ENCODE peak calls at places on chromosomes 16 and 17, in seven cellular contexts. S is uterus, I is IMR-90, X is brain microvascular endothelial cell, M is foreskin keratinocyte, T is Calu3, L is nephron progenitor cell. K is an unnamed sample.

GRCh38 chr17:41360291-41360995 is 9.2 kb downstream of the KRT33B start:
- DNase-seq in S (no peak), I (peak), X (peak), M (peak), T (peak), L (no peak), K (no peak)

GRCh38 chr17:75087558-75088453 is at the start of gene SLC16A5:
- DNase-seq in S (peak), I (peak), X (peak), M (peak), T (peak), L (peak), K (no peak)

GRCh38 chr16:53515259-53515658 is 12.2 kb upstream of the AKTIP start:
- DNase-seq in S (no peak), I (peak), X (peak), M (no peak), T (no peak), L (no peak), K (no peak)

GRCh38 chr16:9976641-9977040 is 205.6 kb downstream of the GRIN2A start:
- DNase-seq in S (no peak), I (no peak), X (no peak), M (no peak), T (no peak), L (no peak), K (peak)

GRCh38 chr17:20046629-20047028 is 37.5 kb downstream of the SPECC1 start:
- DNase-seq in S (no peak), I (no peak), X (no peak), M (no peak), T (no peak), L (no peak), K (no peak)

GRCh38 chr17:7855643-7856080 is 796 bp downstream of the TMEM88 start:
- DNase-seq in S (peak), I (no peak), X (no peak), M (no peak), T (no peak), L (no peak), K (no peak)

GRCh38 chr17:74467221-74467951 is 952 bp downstream of the CD300A start:
- DNase-seq in S (no peak), I (no peak), X (no peak), M (no peak), T (no peak), L (no peak), K (no peak)

GRCh38 chr17:71792966-71793365 is 327.9 kb upstream of the SOX9 start:
- DNase-seq in S (no peak), I (peak), X (peak), M (peak), T (peak), L (no peak), K (no peak)

GRCh38 chr16:50298591-50299507 is 32.5 kb downstream of the ADCY7 start:
- DNase-seq in S (peak), I (no peak), X (no peak), M (no peak), T (no peak), L (no peak), K (no peak)

GRCh38 chr16:61858996-61859395 is 177.2 kb downstream of the CDH8 start:
- DNase-seq in S (no peak), I (no peak), X (peak), M (peak), T (no peak), L (no peak), K (no peak)

GRCh38 chr16:25925466-25925865 is 233.7 kb downstream of the HS3ST4 start:
- DNase-seq in S (no peak), I (no peak), X (no peak), M (no peak), T (no peak), L (no peak), K (no peak)

GRCh38 chr16:47887496-47887895 is 268.3 kb downstream of the ABCC12 start:
- DNase-seq in S (no peak), I (peak), X (no peak), M (peak), T (no peak), L (peak), K (no peak)

GRCh38 chr16:48232459-48233040 is 11.6 kb upstream of the LONP2 start:
- DNase-seq in S (no peak), I (peak), X (no peak), M (no peak), T (no peak), L (no peak), K (no peak)

GRCh38 chr16:15482068-15482747 is 47.8 kb downstream of the BMERB1 start:
- DNase-seq in S (peak), I (peak), X (peak), M (peak), T (peak), L (no peak), K (peak)

GRCh38 chr17:7987112-7987893 is 15.1 kb upstream of the GUCY2D start:
- DNase-seq in S (peak), I (peak), X (no peak), M (no peak), T (no peak), L (no peak), K (no peak)

GRCh38 chr16:28561557-28562187 is 8.0 kb downstream of the SGF29 start:
- DNase-seq in S (no peak), I (no peak), X (no peak), M (no peak), T (no peak), L (no peak), K (no peak)

GRCh38 chr16:78407191-78407590 is 307.7 kb downstream of the WWOX start:
- DNase-seq in S (no peak), I (peak), X (no peak), M (no peak), T (no peak), L (no peak), K (no peak)

GRCh38 chr17:7383371-7383741 is 2.5 kb downstream of the TNK1 start:
- DNase-seq in S (no peak), I (no peak), X (no peak), M (no peak), T (no peak), L (no peak), K (no peak)

GRCh38 chr16:87182759-87183158 is 134.4 kb downstream of the C16orf95 start:
- DNase-seq in S (no peak), I (no peak), X (no peak), M (no peak), T (no peak), L (no peak), K (no peak)

GRCh38 chr16:87186440-87186839 is 130.8 kb downstream of the C16orf95 start:
- DNase-seq in S (no peak), I (no peak), X (peak), M (no peak), T (no peak), L (no peak), K (no peak)

GRCh38 chr16:87185983-87186382 is 131.2 kb downstream of the C16orf95 start:
- DNase-seq in S (no peak), I (no peak), X (no peak), M (no peak), T (no peak), L (no peak), K (no peak)

GRCh38 chr16:87185313-87185712 is 131.9 kb downstream of the C16orf95 start:
- DNase-seq in S (no peak), I (no peak), X (no peak), M (no peak), T (no peak), L (no peak), K (no peak)

GRCh38 chr16:87183647-87184046 is 133.5 kb downstream of the C16orf95 start:
- DNase-seq in S (no peak), I (no peak), X (no peak), M (no peak), T (no peak), L (no peak), K (no peak)
- TF ChIP-seq CTCF in S (no peak), I (no peak), X (no peak), M (no peak), T (no peak), L (no peak), K (no peak)

GRCh38 chr16:27193300-27193990 is 9.9 kb upstream of the KDM8 start:
- DNase-seq in S (no peak), I (no peak), X (no peak), M (no peak), T (no peak), L (no peak), K (no peak)
- TF ChIP-seq CTCF in S (no peak), I (peak), X (peak), M (peak), T (no peak), L (no peak), K (no peak)

DNA sequence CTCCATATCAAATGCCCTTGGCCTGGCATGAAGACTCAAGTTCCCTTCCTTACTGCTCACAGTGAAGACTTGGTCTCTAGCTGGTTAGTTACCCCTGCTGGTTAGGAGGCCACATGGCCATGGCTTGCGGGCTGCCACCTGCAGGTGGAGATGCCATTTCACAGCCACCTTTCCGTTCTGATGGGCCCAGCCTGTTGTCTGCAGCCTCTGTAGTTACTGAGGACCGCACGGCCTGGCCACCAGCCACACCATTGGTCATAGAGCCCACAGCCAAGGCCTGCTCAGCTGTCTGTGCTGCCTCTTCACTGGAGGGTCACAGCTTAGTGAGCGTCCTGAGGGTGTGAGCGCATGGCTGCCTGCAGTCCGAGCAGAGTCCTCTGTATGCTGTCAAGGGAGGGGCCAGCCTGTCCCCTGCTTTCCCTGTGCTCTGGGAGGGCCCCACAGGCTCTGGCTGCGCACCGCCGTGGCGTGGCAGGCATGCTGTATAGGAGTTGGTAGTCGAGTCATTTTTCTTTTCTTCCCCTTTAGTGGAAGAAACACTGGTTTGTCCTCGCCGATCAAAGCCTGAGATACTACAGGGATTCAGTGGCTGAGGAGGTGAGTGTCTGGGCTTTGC is 59.2 kb downstream of the PLD6 start:
- DNase-seq in S (peak), I (no peak), X (no peak), M (no peak), T (peak), L (no peak), K (no peak)
- TF ChIP-seq CTCF in S (no peak), I (peak), X (peak), M (peak), T (peak), L (no peak), K (no peak)

DNA sequence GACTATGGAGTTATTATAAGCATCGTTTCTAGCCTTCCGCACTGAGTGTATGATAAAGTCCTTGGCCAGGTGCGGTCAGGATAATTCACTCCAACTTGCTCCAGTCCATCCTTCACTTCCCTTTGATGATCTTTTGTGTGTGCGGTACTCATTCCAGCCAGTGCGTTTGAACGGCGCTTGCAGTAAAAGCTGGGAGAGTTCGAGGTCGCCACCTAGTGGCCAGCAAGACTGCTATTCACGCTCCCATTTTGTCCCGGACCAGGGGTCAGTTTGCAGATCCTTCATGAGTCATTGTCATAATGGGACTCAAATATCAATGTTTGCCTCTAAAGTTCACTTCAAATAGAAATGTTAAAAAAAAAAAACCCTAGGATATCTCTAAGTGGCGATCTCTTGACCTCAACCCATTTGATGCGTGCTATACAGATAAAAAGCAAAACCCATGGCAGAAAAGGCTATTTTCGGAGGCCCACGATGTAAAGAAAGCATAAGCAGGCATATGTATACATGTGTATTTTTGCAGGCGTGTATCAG is 417.1 kb downstream of the TMEM114 start:
- DNase-seq in S (peak), I (peak), X (peak), M (peak), T (peak), L (peak), K (peak)
- TF ChIP-seq CTCF in S (peak), I (peak), X (peak), M (peak), T (peak), L (peak), K (peak)

K was measured in dorsolateral prefrontal cortex.